ENCODE peak calls at places on chromosomes 2 and 18, in six cellular contexts. J, O, B, T, X and K are unnamed samples.

GRCh38 chr2:218006741-218007140 is 3.9 kb upstream of the TNS1 start:
- DNase-seq in J (no peak), O (no peak), B (no peak), T (no peak), X (no peak), K (no peak)

GRCh38 chr2:71129114-71129890 is 727 bp downstream of the MCEE start:
- DNase-seq in J (no peak), O (peak), B (no peak), T (no peak), X (no peak), K (no peak)

GRCh38 chr2:33153008-33153407 is 206.3 kb downstream of the LTBP1 start:
- DNase-seq in J (no peak), O (no peak), B (no peak), T (no peak), X (no peak), K (no peak)

GRCh38 chr18:49813071-49813320 is 337 bp downstream of the ACAA2 start:
- DNase-seq in J (no peak), O (peak), B (no peak), T (no peak), X (peak), K (peak)

GRCh38 chr2:24220534-24221281 is 45.9 kb downstream of the FAM228A start:
- DNase-seq in J (no peak), O (no peak), B (no peak), T (no peak), X (no peak), K (no peak)

GRCh38 chr2:45237850-45238542 is 228.7 kb upstream of the SIX2 start:
- DNase-seq in J (no peak), O (peak), B (no peak), T (no peak), X (peak), K (no peak)

GRCh38 chr2:112220186-112220585 is 34.7 kb downstream of the ZC3H8 start:
- DNase-seq in J (no peak), O (no peak), B (no peak), T (no peak), X (no peak), K (no peak)

GRCh38 chr2:118091140-118091478 is 2.8 kb downstream of the INSIG2 start:
- DNase-seq in J (no peak), O (no peak), B (no peak), T (no peak), X (no peak), K (no peak)

GRCh38 chr2:23386422-23387220 is 1.6 kb downstream of the KLHL29 start:
- DNase-seq in J (no peak), O (peak), B (no peak), T (no peak), X (peak), K (no peak)

GRCh38 chr2:30978854-30979253 is 159.4 kb downstream of the GALNT14 start:
- DNase-seq in J (no peak), O (no peak), B (no peak), T (no peak), X (no peak), K (no peak)

GRCh38 chr2:32436150-32436549 is 79.3 kb downstream of the BIRC6 start:
- DNase-seq in J (no peak), O (no peak), B (no peak), T (no peak), X (no peak), K (no peak)

GRCh38 chr2:156005531-156005930 is 327.0 kb downstream of the NR4A2 start:
- DNase-seq in J (no peak), O (no peak), B (no peak), T (no peak), X (no peak), K (no peak)

GRCh38 chr18:51943281-51943680 is 396.7 kb upstream of the DCC start:
- DNase-seq in J (no peak), O (no peak), B (no peak), T (no peak), X (no peak), K (no peak)

GRCh38 chr18:36309436-36310391 is 12.2 kb downstream of the FHOD3 start:
- DNase-seq in J (no peak), O (peak), B (no peak), T (no peak), X (no peak), K (no peak)

GRCh38 chr2:102773149-102773706 is 11.4 kb downstream of the TMEM182 start:
- DNase-seq in J (no peak), O (no peak), B (no peak), T (no peak), X (no peak), K (no peak)

GRCh38 chr2:227921648-227922047 is 50.2 kb downstream of the DAW1 start:
- DNase-seq in J (no peak), O (no peak), B (no peak), T (no peak), X (no peak), K (no peak)

GRCh38 chr2:85420743-85421705 is 2.5 kb downstream of the SH2D6 start:
- DNase-seq in J (peak), O (peak), B (peak), T (peak), X (peak), K (peak)

GRCh38 chr18:59616501-59616900 is 80.7 kb downstream of the CCBE1 start:
- DNase-seq in J (no peak), O (no peak), B (no peak), T (no peak), X (no peak), K (no peak)

GRCh38 chr2:172555522-172556283 is at the start of gene PDK1:
- DNase-seq in J (peak), O (peak), B (peak), T (peak), X (peak), K (peak)

GRCh38 chr2:86301711-86302202 is 35.7 kb downstream of the REEP1 start:
- DNase-seq in J (no peak), O (no peak), B (no peak), T (no peak), X (peak), K (no peak)

GRCh38 chr2:15829985-15830384 is 110.4 kb upstream of the MYCN start:
- DNase-seq in J (no peak), O (no peak), B (no peak), T (no peak), X (no peak), K (no peak)

GRCh38 chr18:7633171-7633570 is 66.1 kb downstream of the PTPRM start:
- DNase-seq in J (no peak), O (no peak), B (no peak), T (no peak), X (no peak), K (no peak)

GRCh38 chr2:23506460-23507266 is 121.7 kb downstream of the KLHL29 start:
- DNase-seq in J (no peak), O (no peak), B (no peak), T (no peak), X (no peak), K (no peak)